ENCODE peak calls at places on chromosomes 16 and 17, in four cellular contexts. One of them, this sample, is unnamed.

GRCh38 chr16:25896412-25896811 is 204.7 kb downstream of the HS3ST4 start:
- DNase-seq in mucosa of descending colon: no peak
- DNase-seq in cardiac muscle cell: no peak
- DNase-seq in NCI-H1092 treated with DMSO at 0.1 percent for 48 hours: no peak
- DNase-seq in this sample: no peak

GRCh38 chr16:56258508-56259424 is 67.5 kb downstream of the GNAO1 start:
- DNase-seq in NCI-H1092 treated with DMSO at 0.1 percent for 48 hours: no peak
- DNase-seq in cardiac muscle cell: no peak
- DNase-seq in mucosa of descending colon: no peak
- DNase-seq in this sample: peak

GRCh38 chr17:57782642-57783337 is 37.7 kb upstream of the CCDC182 start:
- DNase-seq in cardiac muscle cell: no peak
- DNase-seq in mucosa of descending colon: no peak
- DNase-seq in NCI-H1092 treated with DMSO at 0.1 percent for 48 hours: no peak
- DNase-seq in this sample: no peak

GRCh38 chr17:35819456-35819855 is 10.2 kb downstream of the TAF15 start:
- DNase-seq in cardiac muscle cell: no peak
- DNase-seq in mucosa of descending colon: no peak
- DNase-seq in NCI-H1092 treated with DMSO at 0.1 percent for 48 hours: no peak
- DNase-seq in this sample: no peak

GRCh38 chr16:84777435-84777834 is 42.4 kb upstream of the CRISPLD2 start:
- DNase-seq in NCI-H1092 treated with DMSO at 0.1 percent for 48 hours: no peak
- DNase-seq in mucosa of descending colon: no peak
- DNase-seq in cardiac muscle cell: no peak
- DNase-seq in this sample: no peak

GRCh38 chr17:30344283-30345088 is 10.6 kb upstream of the TMIGD1 start:
- DNase-seq in NCI-H1092 treated with DMSO at 0.1 percent for 48 hours: peak
- DNase-seq in cardiac muscle cell: peak
- DNase-seq in mucosa of descending colon: peak
- DNase-seq in this sample: peak

GRCh38 chr16:396199-396598 is 800 bp upstream of the NME4 start:
- DNase-seq in mucosa of descending colon: no peak
- DNase-seq in NCI-H1092 treated with DMSO at 0.1 percent for 48 hours: peak
- DNase-seq in cardiac muscle cell: no peak
- DNase-seq in this sample: no peak

GRCh38 chr16:89290472-89290871 is 73.0 kb downstream of the ZNF778 start:
- DNase-seq in NCI-H1092 treated with DMSO at 0.1 percent for 48 hours: no peak
- DNase-seq in cardiac muscle cell: no peak
- DNase-seq in mucosa of descending colon: no peak
- DNase-seq in this sample: no peak

GRCh38 chr17:40317880-40318834 is 9.2 kb downstream of the RARA start:
- DNase-seq in mucosa of descending colon: peak
- DNase-seq in cardiac muscle cell: peak
- DNase-seq in NCI-H1092 treated with DMSO at 0.1 percent for 48 hours: peak
- DNase-seq in this sample: peak

GRCh38 chr16:72149676-72150464 is 22.1 kb downstream of the PMFBP1 start:
- DNase-seq in mucosa of descending colon: no peak
- DNase-seq in cardiac muscle cell: no peak
- DNase-seq in NCI-H1092 treated with DMSO at 0.1 percent for 48 hours: no peak
- DNase-seq in this sample: no peak

GRCh38 chr17:11803635-11804034 is 193.6 kb downstream of the ZNF18 start:
- DNase-seq in cardiac muscle cell: no peak
- DNase-seq in NCI-H1092 treated with DMSO at 0.1 percent for 48 hours: no peak
- DNase-seq in mucosa of descending colon: no peak
- DNase-seq in this sample: no peak

GRCh38 chr16:27529962-27530361 is 19.8 kb downstream of the GTF3C1 start:
- DNase-seq in NCI-H1092 treated with DMSO at 0.1 percent for 48 hours: no peak
- DNase-seq in mucosa of descending colon: no peak
- DNase-seq in cardiac muscle cell: peak
- DNase-seq in this sample: no peak

GRCh38 chr17:35210741-35211140 is 16.5 kb upstream of the SLC35G3 start:
- DNase-seq in mucosa of descending colon: no peak
- DNase-seq in NCI-H1092 treated with DMSO at 0.1 percent for 48 hours: no peak
- DNase-seq in cardiac muscle cell: no peak
- DNase-seq in this sample: no peak

GRCh38 chr17:44919885-44920564 is 4.7 kb upstream of the GFAP start:
- DNase-seq in cardiac muscle cell: peak
- DNase-seq in mucosa of descending colon: peak
- DNase-seq in NCI-H1092 treated with DMSO at 0.1 percent for 48 hours: peak
- DNase-seq in this sample: peak

GRCh38 chr17:63196772-63197335 is 230.8 kb downstream of the TANC2 start:
- DNase-seq in mucosa of descending colon: no peak
- DNase-seq in NCI-H1092 treated with DMSO at 0.1 percent for 48 hours: no peak
- DNase-seq in cardiac muscle cell: no peak
- DNase-seq in this sample: no peak

GRCh38 chr16:11674818-11675560 is 6.7 kb downstream of the SNN start:
- DNase-seq in cardiac muscle cell: peak
- DNase-seq in NCI-H1092 treated with DMSO at 0.1 percent for 48 hours: no peak
- DNase-seq in mucosa of descending colon: no peak
- DNase-seq in this sample: no peak

GRCh38 chr16:2767891-2768290 is 9.2 kb downstream of the ELOB start:
- DNase-seq in mucosa of descending colon: no peak
- DNase-seq in cardiac muscle cell: no peak
- DNase-seq in NCI-H1092 treated with DMSO at 0.1 percent for 48 hours: no peak
- DNase-seq in this sample: no peak

This sample was measured in nucleus accumbens.